ENCODE peak calls at places on chromosomes 16 and 17, in five cellular contexts. J, A, C, E and P are unnamed samples.

GRCh38 chr17:75778861-75779249 is 5.8 kb upstream of the UNK start:
- DNase-seq in J (no peak), A (no peak), C (no peak), E (no peak), P (no peak)

GRCh38 chr17:17679748-17680147 is 1.5 kb upstream of the RAI1 start:
- DNase-seq in J (no peak), A (no peak), C (no peak), E (no peak), P (no peak)

GRCh38 chr17:51029568-51030463 is 90.9 kb downstream of the SPAG9 start:
- DNase-seq in J (peak), A (no peak), C (no peak), E (no peak), P (peak)

GRCh38 chr16:72560617-72561016 is 388.7 kb upstream of the PMFBP1 start:
- DNase-seq in J (peak), A (no peak), C (no peak), E (no peak), P (no peak)

GRCh38 chr16:61128545-61129323 is 907.5 kb downstream of the CDH8 start:
- DNase-seq in J (no peak), A (no peak), C (no peak), E (no peak), P (no peak)

GRCh38 chr16:56121156-56121500 is 70.2 kb upstream of the GNAO1 start:
- DNase-seq in J (no peak), A (no peak), C (no peak), E (no peak), P (no peak)

GRCh38 chr17:41734139-41734948 is at the start of gene HAP1:
- DNase-seq in J (peak), A (peak), C (no peak), E (peak), P (peak)

GRCh38 chr16:85717393-85718152 is 28.8 kb upstream of the GINS2 start:
- DNase-seq in J (peak), A (peak), C (no peak), E (peak), P (peak)

GRCh38 chr17:79617304-79617703 is 6.5 kb upstream of the RBFOX3 start:
- DNase-seq in J (no peak), A (no peak), C (no peak), E (no peak), P (no peak)

GRCh38 chr16:2039286-2040030 is 8.2 kb downstream of the NTHL1 start:
- DNase-seq in J (peak), A (peak), C (peak), E (peak), P (peak)

GRCh38 chr16:19285431-19285830 is at the start of gene CLEC19A:
- DNase-seq in J (no peak), A (no peak), C (no peak), E (no peak), P (no peak)

GRCh38 chr17:27319536-27320221 is 25.8 kb downstream of the WSB1 start:
- DNase-seq in J (peak), A (peak), C (no peak), E (no peak), P (peak)

GRCh38 chr16:67846320-67847063 is at the start of gene NUTF2:
- DNase-seq in J (peak), A (peak), C (no peak), E (peak), P (peak)

GRCh38 chr16:51453296-51453695 is 302.2 kb upstream of the SALL1 start:
- DNase-seq in J (no peak), A (peak), C (no peak), E (no peak), P (no peak)

GRCh38 chr16:17465460-17465859 is 5.3 kb downstream of the XYLT1 start:
- DNase-seq in J (no peak), A (no peak), C (no peak), E (no peak), P (no peak)

GRCh38 chr16:8622315-8622656 is 788 bp downstream of the METTL22 start:
- DNase-seq in J (no peak), A (no peak), C (no peak), E (no peak), P (no peak)

GRCh38 chr16:4511441-4512082 is 27.0 kb downstream of the CDIP1 start:
- DNase-seq in J (peak), A (peak), C (no peak), E (peak), P (peak)

GRCh38 chr17:59391026-59391425 is 59.6 kb downstream of the YPEL2 start:
- DNase-seq in J (no peak), A (no peak), C (no peak), E (no peak), P (no peak)

GRCh38 chr16:79088971-79089370 is 511.6 kb downstream of the MAF start:
- DNase-seq in J (no peak), A (no peak), C (no peak), E (no peak), P (no peak)

GRCh38 chr16:50303041-50303604 is 36.8 kb downstream of the ADCY7 start:
- DNase-seq in J (no peak), A (no peak), C (no peak), E (no peak), P (no peak)

GRCh38 chr17:81911277-81911961 is at the start of gene PCYT2:
- DNase-seq in J (peak), A (peak), C (no peak), E (peak), P (peak)

GRCh38 chr17:40069751-40070643 is 7.2 kb downstream of the THRA start:
- DNase-seq in J (peak), A (peak), C (no peak), E (peak), P (peak)

GRCh38 chr16:17063156-17063555 is 407.6 kb downstream of the XYLT1 start:
- DNase-seq in J (no peak), A (no peak), C (no peak), E (no peak), P (no peak)

GRCh38 chr16:56874800-56875199 is 9.8 kb downstream of the SLC12A3 start:
- DNase-seq in J (peak), A (no peak), C (no peak), E (no peak), P (peak)

GRCh38 chr17:45790296-45790922 is 6.3 kb downstream of the CRHR1 start:
- DNase-seq in J (peak), A (no peak), C (no peak), E (no peak), P (peak)

GRCh38 chr17:41308918-41309359 is at the start of gene KRTAP16-1:
- DNase-seq in J (no peak), A (no peak), C (no peak), E (no peak), P (no peak)

GRCh38 chr16:69834817-69835477 is 72.8 kb downstream of the WWP2 start:
- DNase-seq in J (no peak), A (no peak), C (no peak), E (no peak), P (no peak)

GRCh38 chr17:28878981-28879380 is 18.6 kb downstream of the FLOT2 start:
- DNase-seq in J (peak), A (no peak), C (no peak), E (peak), P (peak)

GRCh38 chr17:65527857-65528591 is 33.4 kb downstream of the AXIN2 start:
- DNase-seq in J (no peak), A (no peak), C (no peak), E (no peak), P (no peak)

GRCh38 chr16:68486671-68487495 is 38.6 kb upstream of the SMPD3 start:
- DNase-seq in J (no peak), A (no peak), C (no peak), E (no peak), P (no peak)

GRCh38 chr17:82204831-82205719 is 7.6 kb downstream of the CCDC57 start:
- DNase-seq in J (peak), A (peak), C (no peak), E (peak), P (peak)

GRCh38 chr16:496097-496886 is 31.2 kb upstream of the CAPN15 start:
- DNase-seq in J (no peak), A (no peak), C (no peak), E (no peak), P (no peak)

GRCh38 chr16:492211-492875 is 35.2 kb upstream of the CAPN15 start:
- DNase-seq in J (no peak), A (no peak), C (no peak), E (no peak), P (no peak)

GRCh38 chr16:491225-491919 is 36.1 kb upstream of the CAPN15 start:
- DNase-seq in J (no peak), A (no peak), C (no peak), E (peak), P (no peak)

GRCh38 chr16:497258-497657 is 30.3 kb upstream of the CAPN15 start:
- DNase-seq in J (no peak), A (no peak), C (no peak), E (no peak), P (no peak)

DNA sequence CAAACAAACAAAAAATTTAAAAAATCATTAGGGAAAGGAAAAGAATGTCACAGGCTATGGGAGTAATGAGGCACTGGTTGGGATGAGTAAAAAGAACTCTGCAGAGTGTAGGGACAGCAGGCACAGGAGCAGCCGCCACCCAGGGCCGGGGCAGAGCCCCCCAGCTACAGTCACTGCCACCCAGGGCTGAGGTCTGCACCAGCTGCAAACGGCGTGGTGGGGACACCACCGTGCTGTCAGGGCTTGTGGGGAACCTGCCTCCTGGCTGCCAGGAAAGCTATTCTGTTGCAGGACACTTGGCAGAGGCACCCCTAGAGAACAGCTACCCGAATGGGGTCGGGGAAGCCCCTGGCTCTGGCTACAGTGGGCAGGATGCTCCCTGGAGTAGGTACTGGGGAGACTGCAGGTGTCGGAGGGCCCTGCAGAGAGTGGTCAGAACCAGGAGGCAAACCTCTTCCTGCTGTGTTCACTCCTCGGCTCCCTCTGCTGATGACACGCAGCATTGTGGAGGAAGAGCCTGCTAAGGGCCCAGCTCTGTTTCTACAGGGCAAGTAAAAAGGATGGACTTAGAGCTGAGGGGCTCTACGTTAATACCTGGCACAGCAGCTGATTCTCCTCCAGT is 32.3 kb upstream of the CAPN15 start:
- DNase-seq in J (peak), A (no peak), C (no peak), E (peak), P (peak)
- TF ChIP-seq CTCF in J (peak), A (no peak), C (peak), E (peak), P (peak)

DNA sequence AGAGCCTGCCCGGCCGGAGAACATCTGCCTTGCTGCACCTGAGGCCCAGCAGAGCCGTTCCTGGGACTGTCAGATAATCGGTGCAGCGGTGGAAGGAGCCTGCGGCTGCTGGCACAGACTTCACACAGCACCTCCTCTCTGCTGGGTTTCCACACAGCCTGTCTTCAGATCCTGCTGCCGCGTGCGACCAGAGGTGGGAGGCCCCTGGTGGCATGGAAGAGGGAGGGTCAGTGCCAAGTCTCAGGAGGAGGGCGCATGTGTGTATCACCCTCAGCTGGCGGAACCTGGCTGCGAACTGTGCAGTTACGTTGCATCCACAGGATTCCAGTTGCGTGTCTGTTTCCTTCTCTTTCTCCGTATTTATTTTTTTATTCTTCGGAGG is 3.3 kb downstream of the CDK5R1 start:
- DNase-seq in J (no peak), A (no peak), C (no peak), E (no peak), P (no peak)
- H3K4me3 ChIP-seq in J (no peak), A (no peak), C (no peak), E (no peak), P (no peak)

GRCh38 chr16:49128740-49129139 is 152.9 kb downstream of the CBLN1 start:
- DNase-seq in J (no peak), A (no peak), C (no peak), E (no peak), P (no peak)
- TF ChIP-seq CTCF in J (no peak), A (no peak), C (no peak), E (no peak), P (no peak)

DNA sequence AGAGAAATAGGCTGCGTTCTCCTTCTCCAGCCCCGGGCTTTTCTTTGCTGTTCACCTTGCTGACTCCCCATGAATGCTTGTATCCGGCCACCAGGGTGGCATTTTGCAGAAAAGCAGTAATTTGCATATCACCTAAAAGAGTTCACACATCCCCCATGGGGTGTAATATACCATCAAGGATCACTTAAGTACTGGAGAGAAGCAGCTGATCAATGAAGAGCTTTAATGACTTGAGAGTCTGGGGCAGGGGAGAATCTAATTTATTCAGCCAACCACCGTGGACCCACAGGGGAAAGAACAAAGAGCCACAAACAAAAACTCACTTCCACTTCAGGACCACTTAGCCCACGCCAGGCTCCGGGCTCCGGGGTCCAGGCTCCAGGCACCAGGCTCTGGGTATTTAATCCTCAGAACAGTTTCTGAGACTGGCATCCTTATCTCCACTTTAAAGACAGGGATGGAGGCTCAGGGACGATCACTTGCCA is 33.9 kb upstream of the SEC14L1 start:
- DNase-seq in J (no peak), A (no peak), C (no peak), E (no peak), P (no peak)
- H3K4me3 ChIP-seq in J (no peak), A (no peak), C (no peak), E (no peak), P (no peak)

GRCh38 chr16:82439678-82440293 is 187.0 kb upstream of the CDH13 start:
- DNase-seq in J (peak), A (no peak), C (no peak), E (peak), P (peak)
- TF ChIP-seq CTCF in J (peak), A (no peak), C (peak), E (peak), P (peak)

DNA sequence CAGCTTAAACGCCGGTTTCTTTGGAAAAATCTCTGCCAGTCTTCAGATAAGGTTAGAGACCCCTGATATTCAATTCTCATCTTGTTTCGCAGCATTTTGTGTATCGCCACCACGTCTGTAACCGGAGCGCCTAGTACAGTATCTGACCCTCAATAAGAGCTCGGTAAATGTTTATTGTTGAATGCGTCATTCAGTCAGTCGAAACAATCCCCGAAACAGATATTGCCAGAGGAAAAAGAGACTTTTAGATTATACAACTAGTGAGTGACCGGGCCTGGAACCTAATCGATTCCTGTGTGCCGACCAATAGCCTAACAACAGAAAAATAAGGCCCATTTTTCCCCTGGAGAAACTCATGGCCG is 626 bp downstream of the PELP1 start:
- DNase-seq in J (no peak), A (no peak), C (no peak), E (no peak), P (no peak)
- H3K4me3 ChIP-seq in J (peak), A (peak), C (peak), E (peak), P (peak)